ENCODE peak calls at places on chromosomes 6 and 20, in five cellular contexts. One of them, this sample, is unnamed.

GRCh38 chr6:124958759-124959354 is 3.4 kb upstream of the RNF217 start:
- DNase-seq in left ventricle myocardium inferior: no peak
- DNase-seq in adrenal gland: no peak
- DNase-seq in small intestine: no peak
- DNase-seq in WERI-Rb-1: no peak
- DNase-seq in this sample: no peak

GRCh38 chr6:144898741-144899140 is 613.6 kb downstream of the UTRN start:
- DNase-seq in left ventricle myocardium inferior: no peak
- DNase-seq in adrenal gland: no peak
- DNase-seq in small intestine: no peak
- DNase-seq in WERI-Rb-1: no peak
- DNase-seq in this sample: no peak

GRCh38 chr20:9660236-9660868 is 146.0 kb downstream of the LAMP5 start:
- DNase-seq in left ventricle myocardium inferior: no peak
- DNase-seq in adrenal gland: peak
- DNase-seq in small intestine: no peak
- DNase-seq in WERI-Rb-1: no peak
- DNase-seq in this sample: no peak

GRCh38 chr20:57389695-57390603 is 1.2 kb upstream of the RBM38 start:
- DNase-seq in left ventricle myocardium inferior: no peak
- DNase-seq in adrenal gland: no peak
- DNase-seq in small intestine: no peak
- DNase-seq in WERI-Rb-1: no peak
- DNase-seq in this sample: peak

GRCh38 chr20:57391439-57392129 is 388 bp downstream of the RBM38 start:
- DNase-seq in left ventricle myocardium inferior: no peak
- DNase-seq in adrenal gland: peak
- DNase-seq in small intestine: peak
- DNase-seq in WERI-Rb-1: no peak
- DNase-seq in this sample: no peak

GRCh38 chr6:75620387-75621304 is 19.0 kb downstream of the SENP6 start:
- DNase-seq in left ventricle myocardium inferior: no peak
- DNase-seq in adrenal gland: no peak
- DNase-seq in small intestine: no peak
- DNase-seq in WERI-Rb-1: no peak
- DNase-seq in this sample: no peak

GRCh38 chr6:106908386-106908840 is 66.1 kb downstream of the CD24 start:
- DNase-seq in left ventricle myocardium inferior: no peak
- DNase-seq in adrenal gland: no peak
- DNase-seq in small intestine: peak
- DNase-seq in WERI-Rb-1: no peak
- DNase-seq in this sample: no peak

GRCh38 chr20:3464166-3464565 is 6.7 kb upstream of the ATRN start:
- DNase-seq in left ventricle myocardium inferior: no peak
- DNase-seq in adrenal gland: no peak
- DNase-seq in small intestine: no peak
- DNase-seq in WERI-Rb-1: no peak
- DNase-seq in this sample: no peak

GRCh38 chr6:26332843-26333242 is 32.2 kb upstream of the BTN3A2 start:
- DNase-seq in left ventricle myocardium inferior: no peak
- DNase-seq in adrenal gland: no peak
- DNase-seq in small intestine: no peak
- DNase-seq in WERI-Rb-1: no peak
- DNase-seq in this sample: no peak

GRCh38 chr6:124260337-124260736 is 456.7 kb downstream of the NKAIN2 start:
- DNase-seq in left ventricle myocardium inferior: no peak
- DNase-seq in adrenal gland: no peak
- DNase-seq in small intestine: no peak
- DNase-seq in WERI-Rb-1: no peak
- DNase-seq in this sample: no peak

GRCh38 chr20:2101057-2101934 is at the start of gene STK35:
- DNase-seq in left ventricle myocardium inferior: no peak
- DNase-seq in adrenal gland: peak
- DNase-seq in small intestine: peak
- DNase-seq in WERI-Rb-1: peak
- DNase-seq in this sample: no peak

GRCh38 chr6:150930816-150931215 is 65.3 kb downstream of the MTHFD1L start:
- DNase-seq in left ventricle myocardium inferior: no peak
- DNase-seq in adrenal gland: no peak
- DNase-seq in small intestine: no peak
- DNase-seq in WERI-Rb-1: no peak
- DNase-seq in this sample: no peak

GRCh38 chr6:14910692-14911547 is 334.9 kb upstream of the JARID2 start:
- DNase-seq in left ventricle myocardium inferior: peak
- DNase-seq in adrenal gland: peak
- DNase-seq in small intestine: no peak
- DNase-seq in WERI-Rb-1: no peak
- DNase-seq in this sample: peak

GRCh38 chr6:46263709-46264091 is 92.9 kb upstream of the ENPP5 start:
- DNase-seq in left ventricle myocardium inferior: no peak
- DNase-seq in adrenal gland: no peak
- DNase-seq in small intestine: no peak
- DNase-seq in WERI-Rb-1: no peak
- DNase-seq in this sample: no peak

GRCh38 chr20:19231359-19232035 is 19.1 kb downstream of the SLC24A3 start:
- DNase-seq in left ventricle myocardium inferior: no peak
- DNase-seq in adrenal gland: no peak
- DNase-seq in small intestine: no peak
- DNase-seq in WERI-Rb-1: no peak
- DNase-seq in this sample: no peak

GRCh38 chr20:19236371-19237055 is 24.1 kb downstream of the SLC24A3 start:
- DNase-seq in left ventricle myocardium inferior: no peak
- DNase-seq in adrenal gland: no peak
- DNase-seq in small intestine: no peak
- DNase-seq in WERI-Rb-1: no peak
- DNase-seq in this sample: no peak

GRCh38 chr20:19233025-19233794 is 20.8 kb downstream of the SLC24A3 start:
- DNase-seq in left ventricle myocardium inferior: no peak
- DNase-seq in adrenal gland: peak
- DNase-seq in small intestine: no peak
- DNase-seq in WERI-Rb-1: no peak
- DNase-seq in this sample: no peak
- H3K27ac ChIP-seq in left ventricle myocardium inferior: no peak
- H3K27ac ChIP-seq in adrenal gland: peak
- H3K27ac ChIP-seq in small intestine: no peak
- H3K27ac ChIP-seq in WERI-Rb-1: no peak
- H3K27ac ChIP-seq in this sample: no peak

DNA sequence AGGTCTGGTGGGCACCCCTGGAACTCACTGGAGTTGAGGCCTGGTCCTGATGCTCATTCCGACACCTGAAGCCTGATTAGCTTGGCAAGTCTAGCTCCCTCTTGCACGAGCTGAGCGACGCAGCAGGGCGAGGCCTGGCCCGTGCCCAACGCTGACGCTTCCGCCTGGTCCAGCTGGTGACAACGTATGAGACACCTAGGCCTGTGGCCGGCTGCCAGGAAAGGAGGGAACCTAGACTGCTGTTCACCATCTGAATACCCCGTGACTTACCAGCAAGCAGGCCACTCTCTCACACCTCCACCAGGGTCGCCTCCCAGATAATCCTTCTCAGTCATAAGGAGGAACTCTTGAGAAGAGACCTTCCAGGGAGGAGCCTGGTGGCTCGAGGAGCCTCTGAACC is 24.5 kb downstream of the YTHDF1 start:
- DNase-seq in left ventricle myocardium inferior: no peak
- DNase-seq in adrenal gland: no peak
- DNase-seq in small intestine: peak
- DNase-seq in WERI-Rb-1: no peak
- DNase-seq in this sample: no peak
- H3K27ac ChIP-seq in left ventricle myocardium inferior: no peak
- H3K27ac ChIP-seq in adrenal gland: no peak
- H3K27ac ChIP-seq in small intestine: no peak
- H3K27ac ChIP-seq in WERI-Rb-1: no peak
- H3K27ac ChIP-seq in this sample: no peak

GRCh38 chr6:19465760-19466159 is 371.4 kb upstream of the ID4 start:
- DNase-seq in left ventricle myocardium inferior: no peak
- DNase-seq in adrenal gland: no peak
- DNase-seq in small intestine: no peak
- DNase-seq in WERI-Rb-1: no peak
- DNase-seq in this sample: no peak
- H3K27ac ChIP-seq in left ventricle myocardium inferior: no peak
- H3K27ac ChIP-seq in adrenal gland: no peak
- H3K27ac ChIP-seq in small intestine: no peak
- H3K27ac ChIP-seq in WERI-Rb-1: no peak
- H3K27ac ChIP-seq in this sample: peak

DNA sequence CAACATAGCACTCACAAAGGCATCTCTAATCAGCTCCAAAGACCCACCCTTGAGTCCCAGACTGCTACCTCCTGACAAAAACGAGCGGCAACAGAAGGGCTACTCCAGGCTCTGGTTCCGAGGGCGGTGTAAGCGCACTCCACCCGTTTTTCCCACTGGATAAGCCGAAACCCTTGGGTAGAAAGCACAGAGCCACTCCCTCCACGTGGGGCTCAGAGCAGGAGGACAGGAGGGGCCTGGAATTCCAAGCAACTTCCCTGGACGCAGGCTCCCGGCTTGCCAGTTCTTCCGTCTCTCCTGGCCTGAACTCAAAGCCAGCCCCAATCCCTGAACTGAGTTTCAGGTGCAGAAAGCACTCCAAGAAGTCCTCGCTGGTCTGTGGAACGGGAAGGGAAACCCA is 7.4 kb downstream of the GMEB2 start:
- DNase-seq in left ventricle myocardium inferior: no peak
- DNase-seq in adrenal gland: no peak
- DNase-seq in small intestine: no peak
- DNase-seq in WERI-Rb-1: no peak
- DNase-seq in this sample: no peak
- H3K27ac ChIP-seq in left ventricle myocardium inferior: no peak
- H3K27ac ChIP-seq in adrenal gland: no peak
- H3K27ac ChIP-seq in small intestine: no peak
- H3K27ac ChIP-seq in WERI-Rb-1: no peak
- H3K27ac ChIP-seq in this sample: no peak

GRCh38 chr6:39831701-39832100 is 39.5 kb downstream of the DAAM2 start:
- DNase-seq in left ventricle myocardium inferior: no peak
- DNase-seq in adrenal gland: no peak
- DNase-seq in small intestine: no peak
- DNase-seq in WERI-Rb-1: no peak
- DNase-seq in this sample: no peak

GRCh38 chr6:39834278-39834677 is 42.1 kb downstream of the DAAM2 start:
- DNase-seq in left ventricle myocardium inferior: no peak
- DNase-seq in adrenal gland: no peak
- DNase-seq in small intestine: no peak
- DNase-seq in WERI-Rb-1: no peak
- DNase-seq in this sample: no peak

GRCh38 chr6:39836621-39837020 is 44.4 kb downstream of the DAAM2 start:
- DNase-seq in left ventricle myocardium inferior: no peak
- DNase-seq in adrenal gland: no peak
- DNase-seq in small intestine: no peak
- DNase-seq in WERI-Rb-1: no peak
- DNase-seq in this sample: no peak

GRCh38 chr6:39835856-39836442 is 43.8 kb downstream of the DAAM2 start:
- DNase-seq in left ventricle myocardium inferior: no peak
- DNase-seq in adrenal gland: no peak
- DNase-seq in small intestine: no peak
- DNase-seq in WERI-Rb-1: no peak
- DNase-seq in this sample: no peak

GRCh38 chr6:39834866-39835265 is 42.7 kb downstream of the DAAM2 start:
- DNase-seq in left ventricle myocardium inferior: no peak
- DNase-seq in adrenal gland: no peak
- DNase-seq in small intestine: no peak
- DNase-seq in WERI-Rb-1: no peak
- DNase-seq in this sample: no peak
- H3K27ac ChIP-seq in left ventricle myocardium inferior: peak
- H3K27ac ChIP-seq in adrenal gland: no peak
- H3K27ac ChIP-seq in small intestine: no peak
- H3K27ac ChIP-seq in WERI-Rb-1: no peak
- H3K27ac ChIP-seq in this sample: peak

GRCh38 chr20:14698605-14699373 is 361.4 kb upstream of the FLRT3 start:
- DNase-seq in left ventricle myocardium inferior: no peak
- DNase-seq in adrenal gland: no peak
- DNase-seq in small intestine: peak
- DNase-seq in WERI-Rb-1: no peak
- DNase-seq in this sample: no peak

GRCh38 chr20:14706555-14706954 is 369.1 kb upstream of the FLRT3 start:
- DNase-seq in left ventricle myocardium inferior: no peak
- DNase-seq in adrenal gland: no peak
- DNase-seq in small intestine: no peak
- DNase-seq in WERI-Rb-1: no peak
- DNase-seq in this sample: no peak

GRCh38 chr20:14698125-14698524 is 360.7 kb upstream of the FLRT3 start:
- DNase-seq in left ventricle myocardium inferior: no peak
- DNase-seq in adrenal gland: no peak
- DNase-seq in small intestine: no peak
- DNase-seq in WERI-Rb-1: no peak
- DNase-seq in this sample: no peak

GRCh38 chr20:14696937-14697336 is 359.5 kb upstream of the FLRT3 start:
- DNase-seq in left ventricle myocardium inferior: no peak
- DNase-seq in adrenal gland: peak
- DNase-seq in small intestine: no peak
- DNase-seq in WERI-Rb-1: no peak
- DNase-seq in this sample: no peak

DNA sequence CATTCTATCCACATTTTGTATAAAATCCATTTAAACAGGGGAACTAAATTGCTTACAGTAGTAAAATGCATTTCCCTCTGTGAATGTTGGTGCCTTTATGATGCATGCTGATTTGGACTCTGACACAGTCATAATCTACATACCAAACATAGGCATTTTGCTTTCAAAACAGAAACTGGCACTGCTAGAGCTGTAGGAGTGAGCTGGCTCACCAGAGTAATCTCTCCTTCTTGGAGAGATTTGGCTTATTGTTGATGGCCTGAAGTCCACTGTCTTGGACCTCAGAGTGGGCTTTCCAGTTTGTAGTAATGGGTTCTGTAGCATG is 363.2 kb upstream of the FLRT3 start:
- DNase-seq in left ventricle myocardium inferior: no peak
- DNase-seq in adrenal gland: no peak
- DNase-seq in small intestine: peak
- DNase-seq in WERI-Rb-1: no peak
- DNase-seq in this sample: no peak
- H3K27ac ChIP-seq in left ventricle myocardium inferior: no peak
- H3K27ac ChIP-seq in adrenal gland: no peak
- H3K27ac ChIP-seq in small intestine: peak
- H3K27ac ChIP-seq in WERI-Rb-1: no peak
- H3K27ac ChIP-seq in this sample: no peak

DNA sequence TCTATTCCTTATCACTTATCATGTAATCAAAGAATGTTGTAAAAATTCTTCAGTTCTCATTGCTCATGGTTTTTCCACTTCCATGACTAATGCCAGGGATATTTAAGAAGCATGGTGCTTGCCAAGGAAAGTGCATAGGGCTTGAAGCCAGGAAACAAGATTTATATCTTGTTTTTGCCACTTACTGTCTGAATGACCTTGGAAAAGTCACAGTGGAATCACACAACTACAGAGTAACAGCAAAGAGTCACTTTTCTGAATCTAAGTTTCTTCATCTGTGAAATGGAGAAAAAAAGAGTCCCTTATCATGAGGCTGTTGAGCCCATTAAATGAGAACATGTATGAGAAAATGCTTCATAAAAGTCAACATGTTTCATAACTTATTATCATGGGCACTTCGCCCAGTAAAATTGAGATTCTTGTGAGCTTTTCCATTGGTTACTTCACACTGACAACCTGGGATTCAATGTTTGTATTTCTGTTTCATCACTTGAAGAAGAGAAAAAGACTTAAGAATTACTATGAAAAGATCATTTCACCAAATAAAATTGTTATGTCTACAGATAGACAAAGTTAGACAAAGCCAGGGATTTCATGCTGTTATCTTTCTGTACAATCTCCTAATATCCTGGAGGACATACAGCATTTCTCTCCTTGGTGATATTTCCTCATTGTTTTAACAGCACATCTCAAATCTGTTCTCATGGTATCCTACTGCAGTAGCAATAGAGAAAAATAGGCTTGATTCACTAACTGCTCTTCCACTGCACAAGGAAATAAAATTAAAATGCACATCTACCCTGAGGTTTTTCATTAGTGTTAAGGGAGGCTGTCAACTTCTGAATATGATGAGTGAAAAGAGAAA is 7.6 kb upstream of the BMP5 start:
- DNase-seq in left ventricle myocardium inferior: no peak
- DNase-seq in adrenal gland: peak
- DNase-seq in small intestine: no peak
- DNase-seq in WERI-Rb-1: no peak
- DNase-seq in this sample: no peak
- H3K27ac ChIP-seq in left ventricle myocardium inferior: peak
- H3K27ac ChIP-seq in adrenal gland: no peak
- H3K27ac ChIP-seq in small intestine: no peak
- H3K27ac ChIP-seq in WERI-Rb-1: no peak
- H3K27ac ChIP-seq in this sample: no peak

This sample was measured in tibial artery.